ENCODE peak calls at places on chromosome 5, in four cellular contexts. X is IMR-90; L is cardiac muscle cell; P is CD8-positive, alpha-beta T cell. C is an unnamed sample.

GRCh38 chr5:169831331-169831730 is 149.0 kb downstream of the INSYN2B start:
- DNase-seq in X (peak; percentile 27), L (no peak), P (no peak), C (peak; percentile 68)

GRCh38 chr5:2898661-2899060 is 147.2 kb upstream of the IRX2 start:
- DNase-seq in X (no peak), L (no peak), P (no peak), C (no peak)

GRCh38 chr5:135218486-135218755 is 180.6 kb downstream of the MACROH2A1 start:
- DNase-seq in X (no peak), L (no peak), P (no peak), C (no peak)

GRCh38 chr5:2686296-2686695 is 65.2 kb downstream of the IRX2 start:
- DNase-seq in X (no peak), L (no peak), P (no peak), C (no peak)

GRCh38 chr5:100026601-100027000 is 508.6 kb upstream of the FAM174A start:
- DNase-seq in X (no peak), L (no peak), P (no peak), C (no peak)

GRCh38 chr5:120256376-120256775 is 207.7 kb upstream of the PRR16 start:
- DNase-seq in X (no peak), L (no peak), P (no peak), C (no peak)

GRCh38 chr5:139900546-139901250 is 105.1 kb downstream of the PSD2 start:
- DNase-seq in X (no peak), L (no peak), P (no peak), C (no peak)

GRCh38 chr5:163658702-163659567 is 153.5 kb downstream of the MAT2B start:
- DNase-seq in X (peak; percentile 55), L (no peak), P (no peak), C (no peak)

GRCh38 chr5:123438902-123439301 is 15.7 kb upstream of the CEP120 start:
- DNase-seq in X (peak; percentile 28), L (no peak), P (no peak), C (no peak)

GRCh38 chr5:157366741-157367684 is 93.0 kb upstream of the NIPAL4 start:
- DNase-seq in X (peak; percentile 84), L (peak; percentile 89), P (no peak), C (no peak)

GRCh38 chr5:78109891-78110324 is 184.6 kb downstream of the AP3B1 start:
- DNase-seq in X (no peak), L (no peak), P (no peak), C (no peak)

GRCh38 chr5:78103226-78103722 is 191.2 kb downstream of the AP3B1 start:
- DNase-seq in X (no peak), L (no peak), P (no peak), C (no peak)

GRCh38 chr5:78112931-78113330 is 181.6 kb downstream of the AP3B1 start:
- DNase-seq in X (no peak), L (no peak), P (no peak), C (no peak)

GRCh38 chr5:78113689-78114088 is 180.8 kb downstream of the AP3B1 start:
- DNase-seq in X (no peak), L (no peak), P (no peak), C (no peak)

GRCh38 chr5:78108564-78108963 is 185.9 kb downstream of the AP3B1 start:
- DNase-seq in X (no peak), L (no peak), P (no peak), C (no peak)
- TF ChIP-seq CTCF in X (no peak), L (no peak), P (no peak), C (no peak)

DNA sequence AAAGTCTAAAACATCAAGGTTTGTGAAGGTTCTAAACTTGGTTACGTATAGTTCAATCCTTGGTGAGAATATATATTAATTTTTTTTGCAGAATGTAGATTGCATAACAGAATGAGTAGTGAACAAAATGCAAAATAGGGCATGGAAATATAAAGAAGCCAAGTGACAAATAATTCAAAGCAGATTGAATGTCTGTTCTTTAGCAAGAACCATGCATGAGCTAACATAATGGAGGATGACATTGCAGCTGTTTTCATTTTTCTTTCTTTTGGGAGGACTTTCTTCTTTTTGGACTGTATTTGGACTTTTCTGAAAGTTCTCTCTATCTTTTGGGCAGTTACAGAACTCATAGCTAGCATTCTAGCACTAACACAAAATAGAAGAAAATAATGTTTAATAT is 194.8 kb upstream of the MRPS30 start:
- DNase-seq in X (no peak), L (no peak), P (no peak), C (no peak)
- H3K27ac ChIP-seq in X (no peak overlapping the region), L (no peak overlapping the region), P (no peak overlapping the region), C (no peak overlapping the region)

DNA sequence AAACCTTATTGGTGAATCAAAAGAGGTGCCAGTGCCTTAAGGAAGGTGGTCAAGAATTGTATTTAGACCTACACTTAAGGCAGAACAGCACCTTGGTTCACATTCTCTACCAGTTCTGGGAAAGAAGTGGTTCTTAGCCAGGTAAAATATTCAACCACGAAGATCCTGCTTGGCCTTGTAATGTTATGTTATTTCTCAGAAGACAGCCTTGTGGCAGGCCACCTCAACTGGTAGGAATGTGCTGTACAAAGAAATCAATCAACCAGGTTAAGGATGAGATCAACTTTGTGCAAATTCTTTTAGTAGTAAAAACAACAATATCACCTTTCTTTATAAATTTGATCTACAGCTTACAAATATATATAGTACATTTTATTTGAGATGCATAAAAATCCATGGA is 246.8 kb downstream of the ARRDC3 start:
- DNase-seq in X (peak; percentile 14), L (no peak), P (no peak), C (peak; percentile 78)
- TF ChIP-seq CTCF in X (no peak), L (no peak), P (no peak), C (no peak)

DNA sequence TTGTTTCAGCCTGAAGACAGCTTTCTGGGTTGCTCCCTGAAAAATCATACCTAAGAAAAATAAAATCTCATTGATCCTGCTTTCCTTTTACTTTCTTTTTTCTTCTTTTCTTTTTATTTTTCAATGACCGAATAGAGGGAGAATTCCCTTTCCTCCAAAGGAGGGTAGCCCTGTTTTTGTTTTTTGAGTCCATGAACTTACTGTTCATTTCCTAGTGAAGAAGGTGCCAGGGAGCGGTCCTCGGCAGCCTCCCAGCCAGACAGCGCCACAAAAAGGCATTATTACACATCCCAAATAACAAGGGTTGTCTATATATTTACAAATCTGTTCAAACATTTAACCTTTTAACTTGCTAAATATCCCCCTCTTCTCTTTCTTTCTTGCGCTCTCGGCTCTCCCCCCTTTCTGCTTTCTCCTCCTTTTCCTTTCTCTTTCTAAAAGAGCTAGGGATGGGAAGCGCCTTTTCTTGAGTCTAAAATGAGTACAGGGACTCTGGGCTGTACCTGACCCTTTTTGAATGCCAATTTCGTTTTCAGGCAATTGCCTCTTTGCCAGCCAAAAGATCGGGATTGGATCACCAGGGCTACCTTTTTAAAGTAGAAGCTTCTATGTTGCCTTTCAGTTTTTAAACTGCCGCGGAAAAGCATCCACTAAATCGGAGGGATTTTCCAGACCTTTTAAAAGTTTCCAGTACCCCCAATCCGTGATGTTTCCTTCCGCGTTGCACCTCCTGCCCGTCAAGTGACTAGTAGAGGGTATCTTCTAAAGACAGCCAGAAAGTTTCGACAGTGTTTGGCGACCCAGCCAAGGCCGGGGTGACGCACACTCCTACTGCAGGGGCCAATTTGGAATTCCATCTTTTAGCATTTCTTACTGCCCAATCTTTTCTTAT is 125.6 kb downstream of the TMEM161B start:
- DNase-seq in X (no peak), L (peak; percentile 6), P (no peak), C (no peak)
- H3K27ac ChIP-seq in X (no peak overlapping the region), L (no peak overlapping the region), P (no peak overlapping the region), C (no peak overlapping the region)

DNA sequence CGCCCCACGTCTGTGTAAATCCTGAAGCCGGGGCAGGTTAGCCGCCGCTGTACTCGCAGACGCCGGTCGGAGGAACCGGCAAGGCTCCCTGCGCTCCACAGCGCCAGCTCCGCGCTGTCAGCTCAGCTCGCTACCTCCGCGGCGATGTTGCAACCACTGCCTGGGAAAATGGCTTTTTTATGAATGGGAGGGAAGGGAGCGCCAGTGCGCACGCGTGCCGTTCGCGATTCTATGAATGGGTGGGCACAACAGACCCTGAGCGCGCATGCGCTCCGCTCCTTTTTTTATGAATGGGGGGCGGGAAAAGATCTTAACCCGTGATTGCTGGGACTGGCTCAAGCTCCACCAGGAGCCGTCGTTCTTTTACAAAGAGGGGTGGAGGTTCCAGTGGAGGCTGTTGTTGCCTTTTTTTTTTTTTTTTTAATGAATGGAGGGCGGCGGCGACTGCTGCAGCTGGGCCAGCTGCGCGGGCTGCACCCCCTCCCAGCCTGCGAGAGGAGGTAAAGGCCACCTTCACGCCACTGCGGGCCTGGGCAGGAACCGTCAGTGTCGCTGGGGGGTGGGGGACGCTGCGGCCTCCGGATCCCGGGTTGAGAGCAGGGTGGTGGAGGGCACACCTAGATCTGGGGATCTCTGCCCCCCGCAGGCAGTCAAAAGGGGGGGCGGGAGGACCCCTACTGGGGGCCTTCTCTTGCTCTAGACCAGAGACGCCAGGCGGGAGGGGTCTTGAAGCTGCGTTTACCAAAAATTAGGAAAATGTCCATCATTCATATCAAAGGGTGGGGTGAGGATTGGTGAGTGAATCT is at the start of gene SPRY4:
- DNase-seq in X (peak; percentile 98), L (peak; percentile 99), P (peak; percentile 74), C (peak; percentile 99)
- TF ChIP-seq CTCF in X (no peak), L (no peak), P (no peak), C (no peak)

DNA sequence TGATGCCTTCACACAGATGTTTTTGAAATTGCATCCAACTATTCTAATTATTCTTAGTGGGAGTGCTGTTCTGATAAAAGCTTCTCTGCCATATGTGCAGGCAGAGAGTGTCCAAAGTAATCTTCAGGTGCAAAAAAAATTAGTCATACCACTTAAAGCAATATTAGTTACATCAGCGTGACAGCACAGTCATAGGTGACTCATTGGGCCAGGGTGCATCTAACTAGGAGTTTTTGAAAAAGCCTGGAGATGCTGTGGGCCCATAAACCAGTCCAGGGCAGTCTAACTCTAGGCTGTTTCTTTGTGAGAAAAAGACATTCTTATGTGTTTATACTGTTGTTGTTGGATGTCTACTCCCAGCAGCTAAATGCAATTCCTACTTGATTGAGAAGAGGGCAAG is 33.0 kb upstream of the C6 start:
- DNase-seq in X (peak; percentile 96), L (peak; percentile 91), P (no peak), C (peak; percentile 78)
- H3K27ac ChIP-seq in X (no peak overlapping the region), L (no peak overlapping the region), P (no peak overlapping the region), C (no peak overlapping the region)

GRCh38 chr5:148969291-148969690 is 93.6 kb downstream of the SH3TC2 start:
- DNase-seq in X (no peak), L (no peak), P (no peak), C (no peak)
- TF ChIP-seq CTCF in X (no peak), L (no peak), P (no peak), C (no peak)